ENCODE peak calls at places on chromosomes 5 and 9, in seven cellular contexts. F is iPS-NIHi11, T is M059J, Y is spleen, Q is dorsolateral prefrontal cortex, H is OCI-LY7, U is nucleus accumbens. A is an unnamed sample.

GRCh38 chr9:11931109-11931508 is 762.1 kb upstream of the TYRP1 start:
- DNase-seq in F (no peak), T (no peak), Y (no peak), Q (no peak), H (no peak), U (no peak), A (no peak)

GRCh38 chr5:154103223-154103622 is 64.5 kb downstream of the MFAP3 start:
- DNase-seq in F (no peak), T (no peak), Y (no peak), Q (peak), H (peak), U (no peak), A (no peak)

GRCh38 chr5:55853818-55854217 is 2.7 kb downstream of the IL31RA start:
- DNase-seq in F (no peak), T (peak), Y (no peak), Q (no peak), H (no peak), U (no peak), A (no peak)

GRCh38 chr9:127555830-127556820 is 56.0 kb upstream of the STXBP1 start:
- DNase-seq in F (peak), T (peak), Y (no peak), Q (no peak), H (no peak), U (no peak), A (no peak)

GRCh38 chr5:116876240-116876840 is 301.7 kb upstream of the SEMA6A start:
- DNase-seq in F (no peak), T (no peak), Y (no peak), Q (no peak), H (no peak), U (no peak), A (no peak)

GRCh38 chr9:82354260-82354659 is 365.7 kb downstream of the SPATA31D1 start:
- DNase-seq in F (no peak), T (peak), Y (no peak), Q (no peak), H (no peak), U (no peak), A (no peak)

GRCh38 chr5:65086234-65086886 is 317.6 kb downstream of the CWC27 start:
- DNase-seq in F (no peak), T (peak), Y (no peak), Q (no peak), H (no peak), U (no peak), A (no peak)

GRCh38 chr5:123444016-123444415 is 20.8 kb upstream of the CEP120 start:
- DNase-seq in F (no peak), T (no peak), Y (no peak), Q (no peak), H (no peak), U (no peak), A (no peak)

GRCh38 chr5:143890475-143890874 is 78.5 kb downstream of the HMHB1 start:
- DNase-seq in F (no peak), T (no peak), Y (no peak), Q (no peak), H (no peak), U (no peak), A (no peak)

A was measured in substantia nigra.